ENCODE peak calls at places on chromosomes 13 and 19, in six cellular contexts. Z, J, Y, W, G and V are unnamed samples.

GRCh38 chr13:105336706-105337582 is 1198.5 kb downstream of the EFNB2 start:
- DNase-seq in Z (no peak), J (no peak), Y (no peak), W (no peak), G (peak), V (no peak)

GRCh38 chr13:26254583-26255102 is 714 bp downstream of the CDK8 start:
- DNase-seq in Z (peak), J (peak), Y (peak), W (no peak), G (peak), V (peak)

GRCh38 chr19:14519860-14520407 is 1.7 kb upstream of the DNAJB1 start:
- DNase-seq in Z (no peak), J (peak), Y (no peak), W (no peak), G (peak), V (no peak)

GRCh38 chr19:11949201-11949600 is 15.6 kb upstream of the ZNF763 start:
- DNase-seq in Z (no peak), J (no peak), Y (no peak), W (no peak), G (no peak), V (no peak)

GRCh38 chr19:16327911-16328823 is 3.5 kb downstream of the KLF2 start:
- DNase-seq in Z (no peak), J (peak), Y (peak), W (peak), G (peak), V (peak)

GRCh38 chr13:99988469-99989375 is 7.1 kb downstream of the ZIC2 start:
- DNase-seq in Z (peak), J (no peak), Y (no peak), W (no peak), G (no peak), V (no peak)

GRCh38 chr13:32164622-32165268 is 133.2 kb downstream of the FRY start:
- DNase-seq in Z (peak), J (peak), Y (no peak), W (peak), G (peak), V (no peak)

GRCh38 chr13:53138369-53139036 is 109.9 kb downstream of the OLFM4 start:
- DNase-seq in Z (no peak), J (no peak), Y (no peak), W (no peak), G (no peak), V (peak)

GRCh38 chr19:4814625-4815425 is 16.7 kb downstream of the TICAM1 start:
- DNase-seq in Z (no peak), J (no peak), Y (no peak), W (peak), G (no peak), V (no peak)

GRCh38 chr19:33420821-33421220 is 47.3 kb downstream of the CEBPG start:
- DNase-seq in Z (no peak), J (no peak), Y (peak), W (no peak), G (no peak), V (no peak)

GRCh38 chr19:48608798-48609263 is 2.3 kb downstream of the SPACA4 start:
- DNase-seq in Z (peak), J (no peak), Y (no peak), W (no peak), G (no peak), V (no peak)

GRCh38 chr13:99367663-99368448 is 60.7 kb upstream of the GPR183 start:
- DNase-seq in Z (peak), J (no peak), Y (no peak), W (no peak), G (no peak), V (no peak)

DNA sequence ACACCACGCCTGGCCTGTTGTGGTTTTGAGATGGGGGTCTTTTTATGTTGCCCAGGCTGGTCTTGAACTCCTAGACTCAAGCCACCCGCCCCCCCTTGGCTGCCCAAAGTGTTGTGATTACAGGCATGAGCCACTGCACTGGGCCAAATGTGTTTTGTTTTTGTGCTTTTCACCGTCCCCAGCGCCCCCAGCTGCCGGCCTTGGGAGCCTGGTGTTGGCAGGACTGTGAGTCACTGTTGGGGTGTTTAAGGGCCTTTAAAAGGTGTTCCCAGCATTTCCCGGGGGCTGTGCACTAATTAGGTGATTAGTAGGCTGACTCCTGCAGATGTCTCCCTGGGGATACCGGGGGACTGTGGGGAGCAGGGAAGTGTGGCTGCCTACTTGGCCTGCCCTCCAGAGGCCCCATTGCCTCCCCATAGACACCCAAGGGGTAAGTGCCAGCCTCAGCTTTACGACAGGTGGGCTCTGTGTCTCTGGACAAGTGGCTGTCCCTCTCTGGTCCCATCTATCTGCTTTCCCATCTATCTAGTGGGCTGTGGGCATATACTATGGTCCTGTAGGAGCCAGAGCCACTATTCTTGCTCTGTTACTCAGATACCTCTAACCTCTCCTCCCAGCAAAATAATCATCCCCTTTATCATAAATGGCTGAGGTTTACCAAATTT is 11.8 kb upstream of the TLE5 start:
- DNase-seq in Z (peak), J (no peak), Y (no peak), W (no peak), G (no peak), V (no peak)
- TF ChIP-seq CTCF in Z (peak), J (no peak), Y (no peak), W (no peak), G (no peak), V (no peak)

GRCh38 chr13:65275838-65276630 is 1954.1 kb downstream of the PCDH9 start:
- DNase-seq in Z (no peak), J (no peak), Y (no peak), W (no peak), G (no peak), V (no peak)
- H3K27ac ChIP-seq in Z (no peak), J (no peak), Y (no peak), W (no peak), G (no peak), V (no peak)

DNA sequence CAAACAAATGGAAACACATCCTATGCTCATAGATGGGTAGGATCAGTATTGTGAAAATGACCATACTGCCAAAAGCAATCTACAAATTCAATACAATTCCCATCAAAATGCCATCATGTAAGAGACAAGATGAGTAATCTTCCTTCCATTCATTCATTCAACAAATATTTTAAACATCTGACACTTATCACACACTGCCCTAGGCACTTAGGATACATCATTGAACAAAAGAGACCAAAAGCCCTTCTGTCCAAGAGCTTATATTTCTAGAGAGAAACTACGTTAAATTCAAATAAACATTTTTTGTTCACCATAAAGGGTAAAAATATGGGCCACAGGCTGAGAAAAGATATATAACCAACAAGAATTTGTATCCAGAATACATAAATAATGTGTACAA is 20.5 kb upstream of the LHFPL6 start:
- DNase-seq in Z (no peak), J (no peak), Y (no peak), W (no peak), G (no peak), V (no peak)
- TF ChIP-seq CTCF in Z (no peak), J (no peak), Y (no peak), W (no peak), G (no peak), V (no peak)

DNA sequence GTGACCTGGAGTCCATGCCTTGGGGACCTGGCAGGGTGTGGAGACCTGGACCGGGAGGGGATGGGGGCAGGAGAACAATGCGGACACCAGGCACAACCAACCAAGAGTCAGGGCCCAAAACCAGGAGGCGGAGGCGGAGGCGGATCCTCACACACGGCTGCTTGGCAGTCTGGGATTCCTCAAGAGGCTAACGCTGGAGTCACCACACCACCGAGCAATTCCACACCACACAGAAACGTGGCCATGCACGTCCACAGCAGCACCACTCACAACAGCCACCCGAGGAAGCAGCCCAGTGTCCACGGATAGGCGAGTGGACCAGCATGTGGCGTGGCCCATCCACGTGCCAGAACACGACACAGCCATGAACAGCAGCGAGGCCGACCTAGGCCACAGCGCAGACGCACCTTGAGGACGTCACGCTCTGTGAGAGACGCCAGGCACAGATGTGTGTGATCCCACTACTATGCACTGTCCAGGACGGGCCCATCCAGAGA is 17.7 kb downstream of the SBNO2 start:
- DNase-seq in Z (no peak), J (no peak), Y (peak), W (no peak), G (peak), V (no peak)
- H3K27ac ChIP-seq in Z (no peak), J (peak), Y (peak), W (peak), G (peak), V (peak)

DNA sequence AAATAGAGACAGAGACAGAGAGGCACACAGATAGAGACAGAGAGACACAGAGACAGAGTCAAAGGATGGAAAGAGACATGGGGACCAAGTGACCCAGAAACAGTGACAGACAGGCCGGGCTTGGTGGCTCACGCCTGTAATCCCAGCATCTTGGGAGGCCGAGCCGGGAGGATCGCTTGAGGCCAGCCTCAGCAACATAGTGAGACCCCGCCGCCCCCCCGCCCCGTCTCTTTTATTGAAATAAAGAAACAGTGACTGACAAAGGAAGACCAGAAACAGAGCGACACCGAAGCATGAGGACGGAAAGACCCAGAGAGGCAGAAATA is 848 bp upstream of the NECTIN2 start:
- DNase-seq in Z (no peak), J (no peak), Y (no peak), W (no peak), G (no peak), V (peak)
- TF ChIP-seq CTCF in Z (no peak), J (no peak), Y (no peak), W (no peak), G (no peak), V (no peak)

DNA sequence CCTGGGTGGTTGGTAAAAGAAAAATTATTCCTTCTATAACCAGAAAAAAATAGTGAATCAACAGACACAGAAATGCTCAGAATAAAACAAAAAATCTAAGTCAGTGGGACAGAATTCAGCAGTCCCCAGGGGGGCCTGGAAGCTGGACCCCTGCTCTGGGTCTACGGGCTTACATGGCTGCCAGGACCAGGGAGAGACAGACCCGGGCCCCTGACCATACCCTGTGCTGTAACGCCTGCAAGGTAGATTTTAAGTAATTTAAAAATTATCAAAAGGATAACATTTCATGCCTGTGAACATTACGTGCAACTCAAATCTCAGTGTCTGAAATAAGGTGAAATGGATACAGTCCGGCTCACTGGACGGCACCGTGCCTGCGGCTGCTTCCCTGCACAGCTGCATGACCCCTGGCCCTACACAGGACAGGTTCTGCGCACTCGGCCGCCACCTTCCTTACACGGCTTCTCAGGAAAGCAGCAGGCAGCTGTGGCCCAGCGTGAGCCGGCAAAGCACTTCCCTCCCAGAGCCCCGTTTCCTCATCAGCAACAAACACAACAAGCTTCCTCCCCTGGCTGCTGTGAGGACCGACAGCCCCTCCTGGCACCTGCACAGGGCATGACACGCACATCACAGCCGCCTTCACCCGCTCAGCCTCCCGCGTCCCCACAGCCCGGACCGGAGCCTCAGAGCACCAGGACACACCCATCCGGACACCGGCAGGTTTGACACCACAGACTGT is 22.2 kb downstream of the RASA3 start:
- DNase-seq in Z (peak), J (no peak), Y (peak), W (no peak), G (peak), V (no peak)
- H3K27ac ChIP-seq in Z (peak), J (no peak), Y (peak), W (peak), G (no peak), V (no peak)